ENCODE peak calls at places on chromosomes 3 and 15, in six cellular contexts. T is ovary, Q is endothelial cell of umbilical vein, C is heart left ventricle, A is upper lobe of left lung, N is esophagus muscularis mucosa. G is an unnamed sample.
A peak's percentile ranks its signal among the peaks of the same experiment; 100 is the strongest.

GRCh38 chr3:38207262-38208003 is 42.1 kb downstream of the OXSR1 start:
- DNase-seq in T (no peak), Q (no peak), C (no peak), A (no peak), N (no peak), G (no peak)

GRCh38 chr3:125443923-125444322 is 68.8 kb upstream of the ZNF148 start:
- DNase-seq in T (no peak), Q (no peak), C (no peak), A (no peak), N (no peak), G (no peak)

GRCh38 chr15:28904541-28905303 is 18.9 kb downstream of the APBA2 start:
- DNase-seq in T (no peak), Q (no peak), C (no peak), A (no peak), N (no peak), G (no peak)

GRCh38 chr15:76533060-76533955 is 196.7 kb downstream of the ISL2 start:
- DNase-seq in T (no peak), Q (no peak), C (no peak), A (no peak), N (no peak), G (no peak)

GRCh38 chr3:87317779-87318178 is 41.4 kb upstream of the POU1F1 start:
- DNase-seq in T (no peak), Q (no peak), C (no peak), A (no peak), N (no peak), G (no peak)

GRCh38 chr15:88604381-88604951 is 16.7 kb upstream of the AEN start:
- DNase-seq in T (no peak), Q (no peak), C (no peak), A (peak; percentile 70), N (no peak), G (no peak)

GRCh38 chr15:40776537-40777141 is 6.9 kb downstream of the C15orf62 start:
- DNase-seq in T (no peak), Q (no peak), C (no peak), A (peak; percentile 44), N (no peak), G (no peak)

GRCh38 chr3:54853573-54854404 is 74.1 kb downstream of the LRTM1 start:
- DNase-seq in T (peak; percentile 80), Q (peak; percentile 38), C (peak; percentile 78), A (peak; percentile 92), N (peak; percentile 94), G (peak; percentile 72)

GRCh38 chr3:167520656-167521360 is 47.0 kb upstream of the SERPINI2 start:
- DNase-seq in T (no peak), Q (no peak), C (no peak), A (no peak), N (no peak), G (no peak)

GRCh38 chr15:27867861-27868260 is 231.3 kb downstream of the OCA2 start:
- DNase-seq in T (no peak), Q (no peak), C (no peak), A (no peak), N (peak; percentile 19), G (no peak)

GRCh38 chr3:72336821-72337479 is 511.3 kb downstream of the SHQ1 start:
- DNase-seq in T (peak; percentile 86), Q (peak; percentile 26), C (peak; percentile 93), A (peak; percentile 85), N (no peak), G (peak; percentile 91)

GRCh38 chr3:183265713-183266417 is 12.8 kb downstream of the B3GNT5 start:
- DNase-seq in T (no peak), Q (peak; percentile 83), C (no peak), A (no peak), N (no peak), G (peak; percentile 78)

GRCh38 chr15:36831915-36832310 is 252.5 kb downstream of the CDIN1 start:
- DNase-seq in T (no peak), Q (no peak), C (no peak), A (no peak), N (no peak), G (no peak)

GRCh38 chr15:29270169-29270955 is 740 bp upstream of the NSMCE3 start:
- DNase-seq in T (no peak), Q (no peak), C (no peak), A (no peak), N (no peak), G (no peak)

GRCh38 chr3:123559040-123559861 is 25.6 kb downstream of the HACD2 start:
- DNase-seq in T (no peak), Q (peak; percentile 53), C (no peak), A (no peak), N (no peak), G (no peak)

GRCh38 chr3:11165457-11165856 is 11.2 kb downstream of the HRH1 start:
- DNase-seq in T (no peak), Q (no peak), C (no peak), A (no peak), N (no peak), G (no peak)

GRCh38 chr3:99509224-99509623 is 129.2 kb upstream of the COL8A1 start:
- DNase-seq in T (no peak), Q (no peak), C (no peak), A (no peak), N (no peak), G (no peak)

GRCh38 chr3:135911106-135911505 is 54.4 kb upstream of the PPP2R3A start:
- DNase-seq in T (no peak), Q (no peak), C (no peak), A (no peak), N (peak; percentile 86), G (no peak)

GRCh38 chr15:33207646-33208045 is 13.1 kb upstream of the FMN1 start:
- DNase-seq in T (no peak), Q (no peak), C (no peak), A (no peak), N (no peak), G (no peak)

GRCh38 chr3:12325594-12326295 is 36.9 kb downstream of the PPARG start:
- DNase-seq in T (no peak), Q (no peak), C (no peak), A (no peak), N (no peak), G (no peak)

GRCh38 chr3:32340039-32340438 is 51.6 kb upstream of the CMTM7 start:
- DNase-seq in T (no peak), Q (peak; percentile 36), C (no peak), A (no peak), N (no peak), G (no peak)

GRCh38 chr3:20478407-20478806 is 292.4 kb upstream of the SGO1 start:
- DNase-seq in T (no peak), Q (peak; percentile 3), C (no peak), A (no peak), N (no peak), G (no peak)

DNA sequence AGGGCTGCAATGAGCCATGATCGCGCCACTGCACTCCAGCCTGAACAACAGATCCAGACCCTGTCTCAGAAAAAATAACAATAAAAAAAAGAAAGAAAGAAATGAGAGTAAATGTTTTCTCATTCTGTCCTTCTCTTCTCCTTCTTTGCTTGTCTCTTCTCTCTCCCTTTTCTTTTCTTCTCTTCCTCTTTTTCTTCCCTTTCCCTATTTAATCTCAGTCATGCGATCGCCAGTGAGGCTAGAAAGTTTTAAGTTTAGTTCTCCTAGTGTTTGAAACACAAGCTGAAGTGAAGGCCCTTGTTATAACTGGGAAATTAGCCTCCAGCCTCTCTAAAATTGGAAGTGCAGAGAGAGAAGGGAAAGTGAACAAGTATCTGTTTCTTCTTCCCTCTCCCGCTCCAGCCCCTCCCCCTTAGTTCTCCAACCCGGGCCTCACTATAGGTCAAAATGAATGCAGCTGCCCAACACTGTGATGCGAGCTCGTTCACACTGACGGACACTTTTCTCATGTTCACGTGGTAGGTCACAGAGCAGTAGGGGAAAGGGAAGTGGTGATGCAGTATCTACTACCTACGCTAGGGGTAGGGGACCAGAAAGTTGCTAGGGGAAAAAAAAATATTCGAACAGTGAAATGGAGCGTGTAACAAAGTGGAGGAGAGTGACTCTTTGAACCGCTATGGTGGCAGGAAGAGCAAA is 23.4 kb upstream of the TSC22D2 start:
- DNase-seq in T (no peak), Q (no peak), C (peak; percentile 45), A (no peak), N (no peak), G (peak; percentile 40)
- TF ChIP-seq POLR2A in T (no peak), Q (no peak), C (no peak), A (no peak), N (no peak), G (no peak)

DNA sequence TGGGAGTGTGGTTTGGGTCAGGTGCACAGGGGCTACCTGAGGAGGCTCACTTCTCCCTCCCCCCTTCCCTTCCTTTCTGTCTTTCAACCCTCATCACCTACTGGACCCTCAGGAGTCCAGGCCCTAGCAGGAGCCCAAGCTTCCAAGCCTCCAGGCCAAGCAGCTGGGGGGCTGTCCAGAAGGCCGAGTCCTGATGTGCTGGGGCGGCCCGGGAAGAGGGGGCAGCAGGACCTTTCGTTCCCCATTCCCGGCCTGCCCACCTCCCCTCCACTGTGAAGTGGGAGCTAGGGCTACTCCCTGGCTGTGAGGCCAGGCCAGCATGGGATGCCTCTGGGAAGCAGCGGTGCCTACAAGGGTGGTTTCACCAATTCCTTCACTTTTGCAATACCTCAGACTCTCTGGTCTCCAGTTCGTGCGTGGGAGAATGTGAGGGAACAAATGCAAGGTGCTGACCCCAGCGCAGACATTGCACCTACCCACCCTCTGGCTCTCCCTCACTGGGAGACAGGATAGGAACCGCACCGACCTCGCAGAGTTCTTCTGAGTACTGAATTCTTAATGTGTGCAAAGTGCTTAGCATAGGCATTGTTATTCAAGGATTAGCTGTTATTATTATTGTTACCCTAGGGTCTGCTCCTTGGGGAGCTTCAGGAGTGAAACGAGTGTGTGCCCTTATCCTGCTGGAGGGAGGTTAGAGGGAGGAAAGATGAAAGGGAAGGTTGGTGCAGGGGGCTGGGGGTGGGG is 2.5 kb downstream of the EPHB3 start:
- DNase-seq in T (no peak), Q (no peak), C (no peak), A (peak; percentile 46), N (no peak), G (no peak)
- H3K27ac ChIP-seq in T (peak overlapping the region; percentile 47), Q (no peak overlapping the region), C (peak overlapping the region; percentile 64), A (peak overlapping the region; percentile 86), N (peak overlapping the region; percentile 88), G (peak overlapping the region; percentile 81)

DNA sequence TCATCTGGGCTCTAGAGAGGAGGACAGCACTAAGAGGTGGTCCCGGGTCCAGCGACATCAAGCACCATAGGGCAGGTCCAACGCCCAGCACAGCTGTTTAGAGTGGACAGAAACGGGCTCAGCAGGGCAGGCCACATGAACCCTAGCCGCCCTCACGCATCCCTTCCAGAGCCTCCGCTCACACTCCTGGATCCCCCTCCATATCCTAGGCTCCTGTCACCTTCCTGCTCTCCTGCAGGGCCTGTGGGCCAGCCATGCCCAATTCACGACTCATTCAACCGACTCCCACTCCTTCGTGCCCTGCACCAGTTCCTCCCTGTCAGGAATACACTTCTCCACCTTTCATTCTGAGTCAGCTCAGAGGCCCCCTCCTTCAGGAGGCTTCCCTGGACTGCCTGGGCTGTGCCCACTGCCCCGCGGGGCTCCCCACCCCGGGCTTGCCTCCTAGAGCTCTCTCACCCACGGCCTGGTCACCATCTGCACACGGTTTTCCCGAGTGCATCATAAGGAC is 90.2 kb downstream of the LINGO1 start:
- DNase-seq in T (no peak), Q (no peak), C (no peak), A (peak; percentile 59), N (no peak), G (no peak)
- TF ChIP-seq POLR2A in T (no peak), Q (no peak), C (no peak), A (no peak), N (no peak), G (no peak)

GRCh38 chr15:90401499-90401898 is 13.5 kb downstream of the IQGAP1 start:
- DNase-seq in T (no peak), Q (peak; percentile 32), C (no peak), A (no peak), N (no peak), G (no peak)
- H3K27ac ChIP-seq in T (peak overlapping the region; percentile 73), Q (peak overlapping the region; percentile 100), C (peak overlapping the region; percentile 83), A (peak overlapping the region; percentile 88), N (peak overlapping the region; percentile 87), G (peak overlapping the region; percentile 93)

GRCh38 chr15:31216210-31216911 is 110.3 kb upstream of the KLF13 start:
- DNase-seq in T (peak; percentile 92), Q (no peak), C (peak; percentile 95), A (peak; percentile 93), N (peak; percentile 98), G (peak; percentile 96)
- TF ChIP-seq POLR2A in T (no peak), Q (no peak), C (no peak), A (no peak), N (no peak), G (peak; percentile 73)

G was measured in transverse colon.